ENCODE peak calls at places on chromosomes 5 and 9, in five cellular contexts. I is cardiac muscle cell; M is lung; N is CD8-positive, alpha-beta T cell; F is OCI-LY7. E is an unnamed sample.
A peak's percentile ranks its signal among the peaks of the same experiment; 100 is the strongest.

GRCh38 chr5:4868140-4868735 is 271.9 kb upstream of the ADAMTS16 start:
- DNase-seq in N (peak; percentile 34), F (peak; percentile 47), I (peak; percentile 69), M (peak; percentile 59), E (no peak)

GRCh38 chr5:80231243-80231642 is 24.6 kb downstream of the SERINC5 start:
- DNase-seq in F (no peak), N (no peak), M (no peak), I (no peak), E (no peak)

GRCh38 chr5:75681125-75681830 is 36.0 kb downstream of the POC5 start:
- DNase-seq in M (no peak), F (peak; percentile 61), I (peak; percentile 54), N (no peak), E (peak; percentile 9)

GRCh38 chr5:172715931-172716682 is 54.9 kb downstream of the DUSP1 start:
- DNase-seq in F (no peak), N (no peak), I (no peak), M (no peak), E (no peak)

GRCh38 chr5:123297866-123298265 is 125.3 kb downstream of the CEP120 start:
- DNase-seq in I (no peak), F (no peak), M (no peak), N (no peak), E (no peak)

GRCh38 chr5:172943283-172943841 is 15.9 kb upstream of the RPL26L1 start:
- DNase-seq in F (no peak), N (no peak), M (no peak), I (peak; percentile 75), E (no peak)

GRCh38 chr9:134377976-134378375 is 51.7 kb downstream of the RXRA start:
- DNase-seq in I (no peak), F (no peak), N (no peak), M (peak; percentile 72), E (no peak)

GRCh38 chr5:10684303-10685086 is 76.5 kb downstream of the DAP start:
- DNase-seq in M (no peak), N (no peak), I (no peak), F (no peak), E (peak; percentile 72)

GRCh38 chr9:93072383-93072795 is 13.9 kb downstream of the SUSD3 start:
- DNase-seq in F (no peak), I (no peak), N (no peak), M (no peak), E (no peak)

GRCh38 chr5:2293906-2294305 is 411.2 kb upstream of the IRX4 start:
- DNase-seq in N (no peak), F (no peak), I (no peak), M (no peak), E (no peak)

GRCh38 chr5:50766462-50766861 is 100.0 kb downstream of the PARP8 start:
- DNase-seq in N (no peak), I (no peak), F (no peak), M (no peak), E (no peak)

GRCh38 chr9:72696481-72696880 is 175.1 kb downstream of the TMC1 start:
- DNase-seq in F (no peak), N (no peak), M (no peak), I (no peak), E (no peak)

GRCh38 chr9:10614201-10614870 is 1.5 kb upstream of the PTPRD start:
- DNase-seq in M (no peak), N (no peak), I (no peak), F (no peak), E (no peak)

GRCh38 chr9:10612649-10613398 is at the start of gene PTPRD:
- DNase-seq in I (peak; percentile 67), N (no peak), F (no peak), M (peak; percentile 60), E (peak; percentile 1)

DNA sequence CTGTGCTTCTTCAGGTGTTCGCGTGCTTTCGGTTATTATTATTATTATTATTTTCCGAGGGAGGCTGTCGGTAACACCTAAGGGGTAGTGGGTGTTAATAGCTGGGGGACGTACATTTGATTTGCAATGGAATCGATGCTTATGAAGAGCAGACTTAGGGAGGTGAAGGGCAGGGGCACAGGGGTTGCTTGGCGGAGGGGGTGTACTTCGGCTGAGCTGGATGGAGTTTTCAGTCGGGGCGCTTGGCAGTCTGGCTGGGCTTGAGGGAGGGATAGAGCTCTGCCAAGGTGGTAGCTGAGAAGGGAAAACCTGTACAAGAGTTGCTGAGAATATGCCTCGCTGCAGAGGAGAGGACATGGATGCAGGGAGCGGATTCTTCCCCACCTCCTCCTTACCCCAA is 611 bp upstream of the PTPRD start:
- DNase-seq in I (no peak), M (no peak), F (no peak), N (no peak), E (no peak)
- H3K4me3 ChIP-seq in I (peak overlapping the region; percentile 69), M (no peak overlapping the region), F (no peak overlapping the region), N (no peak overlapping the region), E (no peak overlapping the region)

DNA sequence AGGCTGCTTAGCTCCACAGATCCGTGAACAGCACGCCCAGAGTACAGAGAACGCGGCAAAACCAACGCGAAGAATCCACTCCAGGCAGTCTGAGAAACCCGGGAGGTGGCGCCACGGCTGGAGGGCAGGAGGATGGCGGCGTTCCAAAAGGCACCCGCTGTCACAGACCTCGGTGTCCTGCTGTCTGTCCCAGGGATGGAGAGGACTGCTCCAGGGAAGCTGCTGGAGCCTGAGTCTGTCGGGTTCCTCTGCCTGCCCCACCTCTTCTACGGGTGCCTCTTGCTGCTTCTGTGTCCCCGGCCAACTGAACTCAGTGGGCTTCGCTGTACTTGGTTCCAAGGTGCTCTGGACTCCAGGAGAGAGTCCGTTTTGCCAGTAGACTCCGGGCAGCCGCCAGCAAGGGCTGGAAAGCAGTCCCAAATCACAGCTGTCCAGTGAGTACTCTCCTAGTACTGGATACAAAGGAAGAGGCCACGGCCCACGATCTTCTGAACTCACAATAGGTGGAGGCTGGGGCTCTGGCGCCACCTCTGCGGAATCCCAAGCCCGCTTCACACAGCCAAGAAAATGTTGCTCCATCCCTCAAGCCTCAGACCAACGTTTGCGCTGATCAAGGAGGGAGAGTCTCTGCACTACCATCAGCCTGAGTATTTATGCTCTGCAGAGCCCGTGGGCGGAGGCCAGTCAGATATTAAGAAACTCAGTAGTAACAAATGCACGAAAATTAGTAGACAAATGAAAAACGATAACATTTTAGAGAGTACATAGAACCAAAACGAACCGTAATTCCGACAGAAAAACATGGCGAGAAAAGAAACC is 442 bp downstream of the ANXA2R start:
- DNase-seq in I (peak; percentile 58), N (peak; percentile 74), F (peak; percentile 64), M (peak; percentile 57), E (peak; percentile 75)
- TF ChIP-seq CTCF in I (no peak), N (no peak), F (peak; percentile 59), M (no peak), E (peak; percentile 35)

DNA sequence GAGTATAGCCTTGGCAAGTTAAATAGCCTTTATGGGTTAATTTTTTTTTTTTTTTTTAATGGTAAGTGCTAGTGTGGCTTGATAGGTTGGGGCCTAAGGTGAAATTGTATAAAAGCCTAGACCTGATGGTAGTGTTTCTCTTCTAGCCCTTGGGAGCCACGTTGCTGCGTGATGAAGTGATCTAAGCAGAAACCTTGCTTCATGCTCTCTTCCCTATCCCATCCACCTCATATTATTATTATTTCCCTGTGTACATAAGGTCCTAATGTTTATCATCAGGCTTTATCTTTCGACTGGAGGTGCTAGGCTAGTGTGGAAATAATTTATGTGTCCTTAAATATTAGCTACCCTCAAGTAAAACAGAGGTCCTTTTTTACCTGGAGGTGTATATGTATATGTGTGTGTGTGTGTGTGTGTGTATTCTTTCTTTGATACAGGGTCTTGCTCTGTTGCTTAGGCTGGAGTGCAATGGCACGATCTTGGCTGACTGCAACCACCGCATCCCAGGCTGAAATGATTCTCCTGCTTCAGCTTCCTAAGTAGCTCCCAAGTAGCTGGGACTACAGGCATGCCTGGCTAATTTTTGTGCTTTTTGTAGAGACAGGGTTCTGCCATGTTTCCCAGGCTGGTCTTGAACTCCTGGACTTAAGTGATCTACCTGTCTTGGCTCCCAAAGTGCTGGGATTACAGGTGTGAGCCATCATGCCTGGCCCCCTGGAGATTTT is 3.6 kb downstream of the UGCG start:
- DNase-seq in N (no peak), F (no peak), M (no peak), I (no peak), E (no peak)
- H3K4me3 ChIP-seq in N (no peak overlapping the region), F (no peak overlapping the region), M (no peak overlapping the region), I (no peak overlapping the region), E (peak overlapping the region; percentile 25)

GRCh38 chr5:41721521-41721920 is 148.7 kb downstream of the OXCT1 start:
- DNase-seq in F (no peak), I (no peak), M (no peak), N (no peak), E (no peak)

GRCh38 chr5:41728281-41728680 is 141.9 kb downstream of the OXCT1 start:
- DNase-seq in M (no peak), F (no peak), N (no peak), I (no peak), E (no peak)

GRCh38 chr5:41722359-41722950 is 147.8 kb downstream of the OXCT1 start:
- DNase-seq in M (no peak), N (no peak), F (no peak), I (peak; percentile 2), E (no peak)
- TF ChIP-seq CTCF in M (no peak), N (no peak), F (no peak), I (peak; percentile 24), E (peak; percentile 35)

GRCh38 chr9:112472996-112473395 is 13.6 kb upstream of the KIAA1958 start:
- DNase-seq in M (no peak), I (no peak), N (no peak), F (no peak), E (no peak)
- H3K4me3 ChIP-seq in M (no peak overlapping the region), I (no peak overlapping the region), N (no peak overlapping the region), F (no peak overlapping the region), E (no peak overlapping the region)

GRCh38 chr5:665541-665955 is 27.6 kb downstream of the TPPP start:
- DNase-seq in N (no peak), M (no peak), F (no peak), I (no peak), E (no peak)

GRCh38 chr5:664994-665360 is 28.2 kb downstream of the TPPP start:
- DNase-seq in I (no peak), N (no peak), M (no peak), F (no peak), E (no peak)

GRCh38 chr5:663436-664342 is 29.5 kb downstream of the TPPP start:
- DNase-seq in M (no peak), F (no peak), I (no peak), N (no peak), E (no peak)

GRCh38 chr5:662751-663435 is 30.3 kb downstream of the TPPP start:
- DNase-seq in M (no peak), I (no peak), N (no peak), F (no peak), E (no peak)

DNA sequence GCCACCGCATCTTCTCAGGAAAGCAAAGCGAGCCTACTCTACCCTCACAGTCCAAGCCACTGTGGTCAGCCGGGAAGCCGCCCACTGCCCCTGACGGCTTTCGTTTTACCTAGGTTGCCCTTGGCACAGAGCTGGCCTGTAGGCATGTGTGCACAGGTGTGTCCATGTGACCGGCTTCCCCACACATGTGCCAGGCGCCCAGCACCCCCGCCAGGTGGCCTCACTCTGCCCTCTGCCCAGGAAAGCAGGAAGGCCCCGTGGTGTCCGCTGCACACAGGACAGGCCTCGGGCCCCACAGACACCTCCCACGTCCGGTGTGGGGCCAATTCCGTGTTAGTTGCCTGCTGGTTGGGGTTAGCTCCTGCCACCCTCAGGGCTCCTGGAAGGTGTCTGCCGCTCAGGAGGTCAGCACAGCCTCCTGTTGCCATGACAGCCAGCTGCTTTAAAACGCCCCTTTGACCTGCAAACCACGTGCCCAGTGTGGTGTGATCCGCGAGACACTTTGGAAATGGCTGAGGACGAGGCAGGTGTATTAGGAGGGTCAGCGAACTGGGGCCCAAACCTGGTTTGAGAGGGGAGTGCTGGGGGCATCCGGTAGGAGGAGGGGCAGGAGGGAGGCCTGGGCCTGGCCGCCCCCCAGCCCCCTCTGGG is 28.7 kb downstream of the TPPP start:
- DNase-seq in I (no peak), M (no peak), F (no peak), N (no peak), E (no peak)
- TF ChIP-seq CTCF in I (no peak), M (no peak), F (no peak), N (no peak), E (no peak)